ENCODE peak calls at places on chromosomes 13 and 19, in seven cellular contexts. R is sigmoid colon, I is HL-60, F is suprapubic skin, V is SK-N-SH, J is GM12891, M is spleen. Z is an unnamed sample.

GRCh38 chr19:52660981-52661380 is 22.8 kb upstream of the ZNF83 start:
- DNase-seq in F (no peak), J (no peak), I (no peak), V (no peak), M (no peak), R (no peak), Z (no peak)

GRCh38 chr19:29467824-29468401 is 57.9 kb upstream of the VSTM2B start:
- DNase-seq in R (no peak), M (no peak), J (no peak), I (no peak), F (no peak), V (peak), Z (no peak)

GRCh38 chr19:32040246-32040645 is 305.2 kb upstream of the ZNF507 start:
- DNase-seq in I (no peak), M (no peak), F (no peak), V (no peak), J (no peak), R (no peak), Z (no peak)

GRCh38 chr13:106755542-106755941 is 187.6 kb upstream of the ARGLU1 start:
- DNase-seq in I (no peak), V (no peak), J (no peak), M (no peak), R (no peak), F (no peak), Z (no peak)

GRCh38 chr13:22076658-22077057 is 405.8 kb downstream of the FGF9 start:
- DNase-seq in F (no peak), I (no peak), R (no peak), J (no peak), M (no peak), V (no peak), Z (no peak)

GRCh38 chr13:102620512-102620911 is 23.7 kb downstream of the TPP2 start:
- DNase-seq in J (no peak), I (no peak), V (no peak), F (no peak), R (no peak), M (no peak), Z (no peak)

GRCh38 chr13:67439365-67439764 is 209.2 kb upstream of the PCDH9 start:
- DNase-seq in F (no peak), I (no peak), M (no peak), J (no peak), V (no peak), R (no peak), Z (no peak)

GRCh38 chr13:67299072-67299635 is 69.0 kb upstream of the PCDH9 start:
- DNase-seq in J (no peak), V (no peak), M (no peak), R (no peak), I (no peak), F (no peak), Z (no peak)

GRCh38 chr13:25648996-25649633 is 277.3 kb downstream of the ATP8A2 start:
- DNase-seq in V (no peak), J (no peak), F (no peak), R (no peak), M (no peak), I (no peak), Z (no peak)

GRCh38 chr13:113304121-113304520 is 7.1 kb downstream of the LAMP1 start:
- DNase-seq in F (no peak), M (no peak), J (no peak), R (no peak), V (no peak), I (no peak), Z (no peak)

GRCh38 chr13:46716821-46717220 is 80.1 kb downstream of the ESD start:
- DNase-seq in R (no peak), I (no peak), J (no peak), M (no peak), V (no peak), F (no peak), Z (no peak)

GRCh38 chr13:28100149-28101121 is at the start of gene FLT3:
- DNase-seq in R (no peak), M (peak), J (peak), I (peak), F (no peak), V (peak), Z (no peak)

GRCh38 chr13:102816633-102817032 is 17.7 kb downstream of the BIVM start:
- DNase-seq in J (no peak), V (no peak), R (no peak), I (no peak), M (no peak), F (no peak), Z (no peak)

GRCh38 chr19:52566121-52566520 is 4.0 kb upstream of the ZNF701 start:
- DNase-seq in I (no peak), V (no peak), J (no peak), R (no peak), M (no peak), F (no peak), Z (no peak)

GRCh38 chr13:23813635-23814034 is 75.6 kb downstream of the MIPEP start:
- DNase-seq in I (no peak), M (no peak), V (peak), F (no peak), R (no peak), J (no peak), Z (no peak)

GRCh38 chr13:35925669-35926068 is 205.5 kb downstream of the DCLK1 start:
- DNase-seq in F (no peak), M (no peak), I (no peak), J (no peak), R (no peak), V (no peak), Z (no peak)

GRCh38 chr19:1648926-1649541 is 3.4 kb downstream of the TCF3 start:
- DNase-seq in J (no peak), M (peak), F (no peak), I (no peak), V (no peak), R (no peak), Z (no peak)

GRCh38 chr19:9986787-9987281 is 23.5 kb downstream of the COL5A3 start:
- DNase-seq in F (no peak), R (peak), V (no peak), J (no peak), I (no peak), M (no peak), Z (no peak)

GRCh38 chr13:36673838-36674326 is at the start of gene SERTM1:
- DNase-seq in J (no peak), F (no peak), M (peak), I (no peak), V (peak), R (no peak), Z (no peak)

GRCh38 chr19:53037101-53038097 is 7.1 kb upstream of the ERVV-2 start:
- DNase-seq in M (peak), V (peak), F (no peak), R (no peak), I (no peak), J (no peak), Z (no peak)

GRCh38 chr13:69970521-69970920 is 137.1 kb upstream of the ATXN8OS start:
- DNase-seq in J (no peak), I (no peak), F (no peak), M (no peak), V (no peak), R (no peak), Z (no peak)

GRCh38 chr19:43476606-43477005 is 11.2 kb upstream of the LYPD3 start:
- DNase-seq in I (no peak), F (no peak), J (no peak), V (no peak), R (no peak), M (no peak), Z (no peak)

GRCh38 chr19:8518536-8518935 is 4.6 kb upstream of the ZNF414 start:
- DNase-seq in J (no peak), F (no peak), R (no peak), I (no peak), M (no peak), V (no peak), Z (no peak)

GRCh38 chr19:53088091-53088490 is 15.1 kb downstream of the ZNF160 start:
- DNase-seq in J (no peak), M (no peak), I (no peak), V (no peak), F (no peak), R (no peak), Z (no peak)

DNA sequence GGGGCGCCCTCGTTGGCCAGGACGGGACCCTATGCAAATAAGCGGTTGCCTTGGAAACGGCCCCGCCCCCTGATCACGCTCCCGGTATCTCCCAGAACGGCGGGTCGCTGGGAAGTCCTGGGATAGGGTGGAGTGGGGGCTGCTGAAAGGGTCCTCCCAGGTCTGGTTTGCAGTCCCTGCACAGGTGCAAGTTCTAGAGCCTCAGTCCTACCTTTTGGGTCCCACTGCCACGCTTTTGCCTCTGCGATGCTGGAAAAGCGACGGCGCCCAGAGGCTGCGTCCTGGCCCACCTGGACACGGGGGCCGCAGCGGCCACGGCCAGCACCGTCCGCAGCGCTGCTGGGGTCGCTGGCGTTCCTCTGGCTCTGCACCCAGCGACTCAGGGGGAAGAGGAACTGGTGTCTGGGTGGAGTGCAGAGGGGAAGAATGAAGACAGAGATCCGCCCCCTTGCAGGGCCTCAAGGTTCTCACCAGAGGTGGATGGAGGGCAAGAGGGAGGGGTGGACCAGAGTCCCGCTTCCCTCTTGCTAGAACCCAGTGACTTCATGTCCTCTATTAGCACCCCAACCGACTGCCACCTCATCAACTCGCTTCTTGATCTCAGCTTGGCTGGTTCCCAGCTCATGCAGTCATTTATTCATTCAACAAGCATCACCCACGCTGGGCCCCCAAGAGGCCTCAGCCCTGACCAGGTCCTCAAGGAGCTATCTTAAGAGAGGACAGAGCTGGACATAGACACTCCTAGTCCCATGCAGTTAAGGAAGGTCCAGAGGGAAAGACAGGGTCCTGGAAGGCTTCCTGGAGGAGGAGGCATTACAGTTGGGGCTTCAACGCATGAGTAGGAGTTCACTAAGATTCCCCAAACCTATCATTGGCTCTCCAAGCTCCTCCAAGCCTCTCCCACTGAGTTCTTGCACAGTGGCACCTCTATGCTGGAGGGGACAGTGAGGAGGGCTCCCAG is at the start of gene LRRC25:
- DNase-seq in V (peak), M (peak), J (no peak), R (peak), I (peak), F (no peak), Z (no peak)
- TF ChIP-seq POLR2AphosphoS5 in V (no peak), M (peak), J (peak), R (peak), I (peak), F (no peak), Z (no peak)

GRCh38 chr19:48455908-48456562 is 661 bp downstream of the KCNJ14 start:
- DNase-seq in I (no peak), F (peak), J (no peak), M (no peak), V (peak), R (no peak), Z (no peak)
- TF ChIP-seq POLR2AphosphoS5 in I (no peak), F (no peak), J (peak), M (no peak), V (no peak), R (no peak), Z (no peak)

DNA sequence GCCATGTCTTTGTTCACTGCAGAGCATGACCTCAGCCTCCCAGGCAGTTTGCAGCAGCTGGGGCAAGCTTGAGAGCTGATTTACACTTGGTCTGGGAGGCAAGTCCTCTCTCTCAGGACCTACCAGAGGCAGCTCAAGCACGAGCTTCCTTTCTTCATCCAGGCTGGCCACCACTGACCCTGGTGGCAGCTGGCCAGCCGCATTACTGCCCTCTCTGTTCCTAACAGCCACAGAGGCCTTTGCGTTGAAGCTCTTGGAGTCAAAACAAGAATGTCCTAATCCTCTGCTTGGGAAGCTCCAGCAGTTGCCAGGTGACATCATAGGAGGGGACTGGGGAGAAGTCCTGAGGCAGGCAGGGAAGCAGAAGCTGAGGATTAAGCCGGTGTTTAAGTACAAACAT is 85.7 kb downstream of the NUFIP1 start:
- DNase-seq in R (peak), I (no peak), F (peak), M (no peak), V (no peak), J (no peak), Z (no peak)
- TF ChIP-seq POLR2AphosphoS5 in R (peak), I (no peak), F (peak), M (peak), V (no peak), J (no peak), Z (no peak)

GRCh38 chr19:46142294-46142693 is 5.7 kb upstream of the IGFL2 start:
- DNase-seq in V (no peak), M (no peak), J (no peak), F (no peak), R (no peak), I (no peak), Z (no peak)

GRCh38 chr19:46147166-46147740 is 785 bp upstream of the IGFL2 start:
- DNase-seq in I (no peak), F (no peak), M (no peak), V (no peak), R (no peak), J (no peak), Z (no peak)

GRCh38 chr19:46141421-46141820 is 6.6 kb upstream of the IGFL2 start:
- DNase-seq in F (no peak), V (no peak), M (no peak), J (no peak), I (no peak), R (no peak), Z (no peak)

GRCh38 chr19:46147791-46148288 is at the start of gene IGFL2:
- DNase-seq in F (no peak), M (no peak), J (no peak), I (no peak), V (no peak), R (no peak), Z (no peak)

DNA sequence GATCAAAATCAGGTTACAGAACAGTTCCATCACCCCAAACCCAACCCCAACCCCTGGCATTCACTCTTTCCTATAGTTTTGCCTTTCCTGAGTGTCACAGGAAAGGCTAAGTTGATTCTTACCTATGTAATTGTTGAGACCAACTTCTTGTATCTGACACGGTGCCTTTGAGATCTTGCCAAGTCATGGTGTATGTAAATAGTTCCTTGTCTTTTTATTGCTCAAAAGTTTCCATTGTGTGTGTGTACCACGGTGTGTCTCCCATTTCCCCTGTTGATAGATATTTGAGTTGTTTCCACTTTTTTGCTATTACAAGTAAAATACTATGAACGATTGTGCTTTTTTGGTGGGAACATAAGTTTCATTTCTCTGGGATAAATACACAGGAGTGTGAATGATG is 3.3 kb upstream of the IGFL2 start:
- DNase-seq in R (no peak), I (no peak), M (no peak), J (no peak), F (no peak), V (no peak), Z (no peak)
- TF ChIP-seq POLR2AphosphoS5 in R (no peak), I (no peak), M (no peak), J (no peak), F (no peak), V (no peak), Z (no peak)

GRCh38 chr19:34926361-34926684 is 380 bp upstream of the ZNF30 start:
- DNase-seq in F (no peak), J (no peak), R (no peak), V (no peak), I (no peak), M (no peak), Z (no peak)

GRCh38 chr19:34932494-34932893 is 5.8 kb downstream of the ZNF30 start:
- DNase-seq in F (no peak), I (no peak), V (no peak), R (no peak), M (no peak), J (no peak), Z (no peak)

GRCh38 chr19:34925278-34925855 is 1.3 kb upstream of the ZNF30 start:
- DNase-seq in F (no peak), M (no peak), R (no peak), J (no peak), I (no peak), V (no peak), Z (no peak)

GRCh38 chr19:34926685-34927375 is at the start of gene ZNF30:
- DNase-seq in R (peak), I (no peak), F (peak), V (peak), J (peak), M (peak), Z (peak)
- TF ChIP-seq POLR2AphosphoS5 in R (peak), I (no peak), F (no peak), V (peak), J (no peak), M (peak), Z (peak)

GRCh38 chr19:55070755-55071502 is 4.7 kb upstream of the EPS8L1 start:
- DNase-seq in F (no peak), V (no peak), R (no peak), I (no peak), M (no peak), J (no peak), Z (peak)
- TF ChIP-seq POLR2AphosphoS5 in F (no peak), V (peak), R (no peak), I (no peak), M (no peak), J (no peak), Z (no peak)

GRCh38 chr13:110418944-110419343 is 111.9 kb downstream of the COL4A2 start:
- DNase-seq in I (no peak), J (no peak), F (no peak), V (no peak), M (no peak), R (no peak), Z (no peak)
- TF ChIP-seq POLR2AphosphoS5 in I (no peak), J (no peak), F (no peak), V (no peak), M (peak), R (no peak), Z (no peak)

GRCh38 chr13:41713405-41713804 is 247.5 kb downstream of the VWA8 start:
- DNase-seq in I (no peak), R (no peak), M (no peak), V (no peak), J (no peak), F (no peak), Z (no peak)
- TF ChIP-seq POLR2AphosphoS5 in I (no peak), R (no peak), M (no peak), V (no peak), J (no peak), F (no peak), Z (no peak)